ENCODE peak calls at places on chromosome 13, in ten cellular contexts. R is central memory CD8-positive, alpha-beta T cell; V is CD4-positive, alpha-beta T cell; I is left cardiac atrium; M is activated naive CD8-positive, alpha-beta T cell treated with anti-CD3 and anti-CD28 coated beads, Interleukin-2, amount 10 ng/mL, durations not matched to agents 7 days and 5 days; K is heart right ventricle; D is heart left ventricle; Q is activated T-cell treated with anti-CD3 and anti-CD28 coated beads, Interleukin-2, amount 50 U/mL, for 4 hours; E is activated CD8-positive, alpha-beta memory T cell treated with anti-CD3 and anti-CD28 coated beads, Interleukin-2, amount 10 ng/mL, durations not matched to agents 7 days and 5 days; S is sciatic nerve. Z is an unnamed sample.

GRCh38 chr13:108194435-108194936 is 20.9 kb downstream of the LIG4 start:
- ATAC-seq in M (no peak), E (no peak), R (no peak), V (no peak), I (no peak), S (no peak), D (no peak), Q (no peak), K (no peak), Z (no peak)

GRCh38 chr13:47917022-47917574 is 84.0 kb downstream of the SUCLA2 start:
- ATAC-seq in I (no peak), V (no peak), M (no peak), D (no peak), S (no peak), E (no peak), Q (no peak), K (no peak), R (no peak), Z (no peak)

GRCh38 chr13:104318121-104318520 is 1251.9 kb upstream of the SLC10A2 start:
- ATAC-seq in I (no peak), S (peak), K (no peak), V (no peak), R (no peak), Q (no peak), D (no peak), E (no peak), M (no peak), Z (no peak)

GRCh38 chr13:28743499-28744083 is 24.8 kb upstream of the SLC46A3 start:
- ATAC-seq in E (no peak), I (no peak), K (no peak), Q (no peak), M (no peak), R (no peak), V (no peak), D (no peak), S (no peak), Z (no peak)

GRCh38 chr13:93260591-93260990 is 34.0 kb downstream of the GPC6 start:
- ATAC-seq in D (no peak), I (no peak), Q (no peak), R (no peak), E (no peak), V (no peak), M (no peak), S (peak), K (no peak), Z (no peak)

GRCh38 chr13:77868717-77869116 is 49.9 kb downstream of the EDNRB start:
- ATAC-seq in D (no peak), I (no peak), R (no peak), Q (peak), V (no peak), S (no peak), M (no peak), K (no peak), E (no peak), Z (no peak)

GRCh38 chr13:99525967-99526366 is 24.7 kb downstream of the TM9SF2 start:
- ATAC-seq in D (no peak), M (no peak), R (no peak), E (no peak), K (no peak), S (no peak), Q (no peak), V (no peak), I (no peak), Z (no peak)

GRCh38 chr13:54489359-54489758 is 1460.7 kb downstream of the OLFM4 start:
- ATAC-seq in D (no peak), V (no peak), I (no peak), Q (no peak), K (no peak), S (no peak), R (no peak), M (no peak), E (no peak), Z (no peak)

GRCh38 chr13:108859202-108860012 is 230.0 kb downstream of the MYO16 start:
- ATAC-seq in M (no peak), D (no peak), E (no peak), I (peak), V (no peak), Q (no peak), S (no peak), K (no peak), R (no peak), Z (no peak)

GRCh38 chr13:114157869-114158495 is 21.1 kb upstream of the CFAP97D2 start:
- ATAC-seq in V (peak), S (no peak), K (no peak), I (no peak), D (no peak), R (peak), Q (no peak), M (no peak), E (no peak), Z (no peak)

GRCh38 chr13:39484506-39485313 is 118.3 kb downstream of the LHFPL6 start:
- ATAC-seq in Q (no peak), R (no peak), I (no peak), D (no peak), M (no peak), K (no peak), V (no peak), S (no peak), E (no peak), Z (no peak)